ENCODE peak calls at places on chromosomes 5 and 9, in five cellular contexts. J, Q, X, O and Y are unnamed samples. For H3K79me2, the result is how much of the 10 kb centered on the place peaks cover.

GRCh38 chr5:146447734-146448380 is 724 bp downstream of the TCERG1 start:
- DNase-seq in J (no peak), Q (peak), X (peak), O (peak), Y (peak)

GRCh38 chr9:36897019-36897418 is 137.0 kb downstream of the PAX5 start:
- DNase-seq in J (no peak), Q (no peak), X (no peak), O (no peak), Y (no peak)

GRCh38 chr5:140801494-140801841 is 611 bp downstream of the PCDHA3 start:
- DNase-seq in J (no peak), Q (peak), X (no peak), O (no peak), Y (no peak)

GRCh38 chr9:79759460-79759859 is 187.7 kb downstream of the TLE4 start:
- DNase-seq in J (no peak), Q (no peak), X (no peak), O (peak), Y (no peak)

GRCh38 chr5:113760486-113760885 is 247.0 kb downstream of the YTHDC2 start:
- DNase-seq in J (no peak), Q (peak), X (peak), O (peak), Y (no peak)

GRCh38 chr9:105118646-105119045 is 125.8 kb upstream of the SLC44A1 start:
- DNase-seq in J (no peak), Q (no peak), X (peak), O (no peak), Y (no peak)

GRCh38 chr9:6566409-6567139 is 79.0 kb downstream of the GLDC start:
- DNase-seq in J (peak), Q (no peak), X (peak), O (peak), Y (no peak)

GRCh38 chr5:431001-431710 is 11.8 kb upstream of the EXOC3 start:
- DNase-seq in J (peak), Q (peak), X (no peak), O (no peak), Y (peak)

GRCh38 chr5:157282150-157282549 is 16.2 kb downstream of the CYFIP2 start:
- DNase-seq in J (no peak), Q (no peak), X (no peak), O (no peak), Y (no peak)

GRCh38 chr5:157280927-157281326 is 15.0 kb downstream of the CYFIP2 start:
- DNase-seq in J (no peak), Q (no peak), X (peak), O (peak), Y (no peak)

GRCh38 chr5:157279605-157280239 is 13.8 kb downstream of the CYFIP2 start:
- DNase-seq in J (no peak), Q (no peak), X (no peak), O (no peak), Y (no peak)

GRCh38 chr5:157278319-157279037 is 12.6 kb downstream of the CYFIP2 start:
- DNase-seq in J (no peak), Q (no peak), X (no peak), O (no peak), Y (no peak)

GRCh38 chr5:157280511-157280910 is 14.6 kb downstream of the CYFIP2 start:
- DNase-seq in J (no peak), Q (no peak), X (no peak), O (no peak), Y (no peak)
- H3K79me2 ChIP-seq in J (under half), Q (half or more), X (under half), O (under half), Y (half or more)

GRCh38 chr5:64505769-64506566 is at the start of gene RGS7BP:
- DNase-seq in J (no peak), Q (peak), X (peak), O (peak), Y (no peak)
- TF ChIP-seq EZH2 in J (no peak), Q (no peak), X (no peak), O (peak), Y (no peak)

GRCh38 chr9:81266086-81266485 is 423.3 kb downstream of the TLE1 start:
- DNase-seq in J (no peak), Q (no peak), X (peak), O (no peak), Y (no peak)
- H3K79me2 ChIP-seq in J (under half), Q (under half), X (under half), O (under half), Y (under half)

GRCh38 chr5:39083968-39084367 is 9.8 kb upstream of the RICTOR start:
- DNase-seq in J (no peak), Q (no peak), X (no peak), O (no peak), Y (no peak)
- TF ChIP-seq EZH2 in J (no peak), Q (no peak), X (no peak), O (no peak), Y (no peak)

DNA sequence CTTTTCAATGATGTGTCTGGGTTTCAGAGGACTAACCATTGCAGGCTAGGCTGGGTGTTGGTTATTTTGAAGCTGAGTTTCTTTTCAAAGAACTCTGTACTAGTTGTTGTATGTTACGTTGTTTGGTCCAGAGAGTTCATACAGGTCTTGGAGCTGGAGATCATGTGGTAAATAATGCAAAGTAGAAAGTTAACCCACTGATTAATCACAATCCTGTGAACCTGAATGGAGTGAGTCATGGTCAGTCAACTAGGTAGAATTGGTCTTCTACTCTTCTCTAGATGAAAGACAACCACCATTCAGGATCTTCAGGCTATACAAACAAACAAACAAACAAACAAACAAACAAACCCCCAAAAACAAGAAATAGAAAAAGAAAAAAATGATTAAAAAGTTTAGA is 388.9 kb upstream of the ACTBL2 start:
- DNase-seq in J (no peak), Q (no peak), X (no peak), O (peak), Y (no peak)
- H3K79me2 ChIP-seq in J (under half), Q (under half), X (under half), O (under half), Y (under half)